ENCODE peak calls at places on chromosomes 4 and X, in seven cellular contexts. F is GM23338, K is lung, S is esophagus squamous epithelium, L is astrocyte of the spinal cord, B is endothelial cell, R is psoas muscle. H is an unnamed sample.

GRCh38 chr4:147580396-147580795 is 36.8 kb upstream of the TMEM184C start:
- DNase-seq in S (no peak), F (no peak), L (no peak), B (no peak), R (no peak), K (no peak), H (no peak)

GRCh38 chr4:185567828-185568442 is 32.6 kb upstream of the PDLIM3 start:
- DNase-seq in B (no peak), F (no peak), S (no peak), L (peak; percentile 66), R (peak; percentile 76), K (peak; percentile 49), H (no peak)

GRCh38 chrX:29903365-29903764 is 312.0 kb upstream of the MAGEB2 start:
- DNase-seq in R (no peak), F (peak; percentile 2), L (peak; percentile 13), B (no peak), S (no peak), K (no peak), H (peak; percentile 9)

GRCh38 chrX:1727531-1728027 is 112.7 kb downstream of the ASMT start:
- DNase-seq in S (no peak), K (no peak), R (no peak), B (no peak), L (no peak), F (peak; percentile 85), H (peak; percentile 66)

GRCh38 chr4:74308215-74308614 is at the start of gene EPGN:
- DNase-seq in F (no peak), K (no peak), L (no peak), R (no peak), S (no peak), B (no peak), H (peak; percentile 86)

GRCh38 chr4:89823416-89823815 is 13.5 kb downstream of the SNCA start:
- DNase-seq in F (no peak), K (no peak), R (no peak), B (no peak), L (peak; percentile 35), S (no peak), H (no peak)

GRCh38 chr4:141922224-141922623 is 285.8 kb downstream of the IL15 start:
- DNase-seq in L (no peak), B (no peak), R (no peak), F (no peak), S (no peak), K (no peak), H (no peak)

GRCh38 chr4:2095236-2096072 is 36.3 kb downstream of the NAT8L start:
- DNase-seq in B (no peak), S (no peak), R (no peak), F (no peak), K (peak; percentile 17), L (peak; percentile 8), H (no peak)

GRCh38 chrX:70422886-70423336 is at the start of gene GDPD2:
- DNase-seq in S (no peak), F (peak; percentile 77), K (no peak), L (peak; percentile 29), B (peak; percentile 28), R (no peak), H (peak; percentile 25)

GRCh38 chr4:6324999-6325790 is 55.5 kb downstream of the WFS1 start:
- DNase-seq in L (peak; percentile 25), B (no peak), F (peak; percentile 28), K (peak; percentile 64), R (peak; percentile 58), S (peak; percentile 7), H (peak; percentile 44)

GRCh38 chr4:108512615-108513505 is 107.5 kb upstream of the RPL34 start:
- DNase-seq in B (peak; percentile 40), S (no peak), R (no peak), F (peak; percentile 69), L (peak; percentile 79), K (no peak), H (no peak)

GRCh38 chrX:18377802-18378201 is 23.3 kb upstream of the SCML2 start:
- DNase-seq in S (no peak), L (no peak), B (peak; percentile 34), K (no peak), R (no peak), F (peak; percentile 72), H (peak; percentile 37)

GRCh38 chr4:186939226-186939625 is 215.6 kb upstream of the FAT1 start:
- DNase-seq in B (no peak), L (no peak), R (no peak), S (no peak), K (no peak), F (no peak), H (no peak)

GRCh38 chr4:186935881-186936280 is 212.2 kb upstream of the FAT1 start:
- DNase-seq in K (no peak), L (no peak), R (no peak), S (no peak), F (no peak), B (no peak), H (no peak)

GRCh38 chr4:186934255-186934654 is 210.6 kb upstream of the FAT1 start:
- DNase-seq in S (no peak), B (no peak), F (no peak), L (no peak), R (no peak), K (no peak), H (no peak)

GRCh38 chr4:186934841-186935443 is 211.3 kb upstream of the FAT1 start:
- DNase-seq in B (no peak), S (no peak), K (no peak), L (no peak), F (no peak), R (no peak), H (peak; percentile 43)

GRCh38 chr4:186936496-186937375 is 213.1 kb upstream of the FAT1 start:
- DNase-seq in K (no peak), F (no peak), B (no peak), S (no peak), R (no peak), L (peak; percentile 89), H (peak; percentile 24)
- TF ChIP-seq CTCF in K (no peak), F (no peak), B (no peak), S (peak; percentile 10), R (no peak), L (peak; percentile 19), H (no peak)

GRCh38 chr4:47942420-47942819 is 28.0 kb upstream of the NFXL1 start:
- DNase-seq in K (no peak), F (peak; percentile 33), S (no peak), L (no peak), R (no peak), B (no peak), H (no peak)

DNA sequence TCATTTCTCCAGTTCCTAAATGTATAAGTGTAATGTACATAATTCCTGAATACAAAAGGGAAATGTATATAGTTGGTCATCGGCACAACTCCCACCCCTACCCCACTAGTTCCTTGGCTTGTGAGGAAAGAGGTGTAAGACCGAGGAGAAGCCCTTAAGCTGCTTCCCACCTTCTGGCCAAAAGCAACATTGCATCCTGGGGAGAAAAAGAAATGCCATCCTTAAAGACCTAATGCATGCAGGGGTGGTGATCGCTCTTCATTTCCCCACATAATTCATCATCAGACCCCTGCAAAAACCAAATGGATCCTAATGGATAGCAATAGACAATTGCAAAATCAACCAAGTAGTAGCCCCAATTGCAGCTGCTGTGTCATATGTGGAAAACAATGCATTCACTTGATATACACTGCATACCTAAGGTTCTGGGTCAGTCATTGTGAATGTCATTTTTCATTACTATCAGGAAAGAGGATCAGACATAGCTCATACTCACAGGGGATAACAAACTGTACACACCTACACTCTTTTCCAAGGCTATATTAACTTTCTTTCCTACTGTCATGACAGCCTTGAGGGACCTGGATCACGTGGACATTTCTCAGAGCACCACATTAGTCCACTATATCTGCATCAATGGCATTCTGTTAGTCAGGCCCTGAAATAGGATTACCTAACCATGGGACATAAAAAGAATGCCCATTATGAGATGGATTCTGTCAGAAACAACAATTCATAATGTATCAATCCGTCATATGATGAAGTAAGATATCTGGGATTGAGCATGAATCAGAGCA is 31.7 kb upstream of the NFXL1 start:
- DNase-seq in F (peak; percentile 45), S (no peak), L (no peak), K (no peak), B (no peak), R (no peak), H (no peak)
- TF ChIP-seq CTCF in F (peak; percentile 31), S (no peak), L (no peak), K (no peak), B (peak; percentile 19), R (no peak), H (no peak)

DNA sequence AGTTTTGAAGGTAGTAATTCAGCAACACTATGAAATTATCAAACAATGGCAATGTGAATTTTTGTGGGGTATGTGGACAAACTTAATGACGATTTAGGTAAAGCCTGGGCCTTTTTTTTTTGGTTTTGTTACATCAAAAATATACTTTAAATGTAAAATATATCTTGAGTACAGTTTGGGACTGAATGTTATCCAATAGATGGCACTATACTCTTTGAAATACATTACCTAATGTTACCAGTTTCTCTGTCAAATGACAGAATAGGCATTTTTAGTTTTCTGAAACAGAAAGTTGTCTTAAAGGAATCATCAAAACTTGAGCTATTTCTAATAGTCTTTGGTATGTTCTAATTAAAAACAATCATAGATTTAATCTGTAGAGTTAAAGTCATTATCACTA is 1651.9 kb downstream of the C4orf33 start:
- DNase-seq in S (no peak), F (peak; percentile 35), R (no peak), B (no peak), K (no peak), L (peak; percentile 24), H (peak; percentile 17)
- TF ChIP-seq CTCF in S (no peak), F (no peak), R (no peak), B (no peak), K (no peak), L (peak; percentile 35), H (peak; percentile 36)

GRCh38 chrX:7149421-7149820 is 1.5 kb upstream of the PUDP start:
- DNase-seq in R (no peak), S (no peak), L (no peak), B (no peak), F (no peak), K (no peak), H (no peak)

GRCh38 chrX:7147431-7147977 is at the start of gene STS:
- DNase-seq in F (peak; percentile 29), S (peak; percentile 6), B (peak; percentile 18), L (peak; percentile 16), R (peak; percentile 78), K (peak; percentile 33), H (no peak)

GRCh38 chrX:7146703-7147430 is 645 bp upstream of the STS start:
- DNase-seq in F (no peak), K (peak; percentile 51), B (no peak), S (no peak), L (peak; percentile 16), R (peak; percentile 65), H (peak; percentile 42)

GRCh38 chrX:7146026-7146702 is 1.3 kb upstream of the STS start:
- DNase-seq in B (no peak), S (no peak), K (no peak), L (no peak), F (no peak), R (no peak), H (no peak)

DNA sequence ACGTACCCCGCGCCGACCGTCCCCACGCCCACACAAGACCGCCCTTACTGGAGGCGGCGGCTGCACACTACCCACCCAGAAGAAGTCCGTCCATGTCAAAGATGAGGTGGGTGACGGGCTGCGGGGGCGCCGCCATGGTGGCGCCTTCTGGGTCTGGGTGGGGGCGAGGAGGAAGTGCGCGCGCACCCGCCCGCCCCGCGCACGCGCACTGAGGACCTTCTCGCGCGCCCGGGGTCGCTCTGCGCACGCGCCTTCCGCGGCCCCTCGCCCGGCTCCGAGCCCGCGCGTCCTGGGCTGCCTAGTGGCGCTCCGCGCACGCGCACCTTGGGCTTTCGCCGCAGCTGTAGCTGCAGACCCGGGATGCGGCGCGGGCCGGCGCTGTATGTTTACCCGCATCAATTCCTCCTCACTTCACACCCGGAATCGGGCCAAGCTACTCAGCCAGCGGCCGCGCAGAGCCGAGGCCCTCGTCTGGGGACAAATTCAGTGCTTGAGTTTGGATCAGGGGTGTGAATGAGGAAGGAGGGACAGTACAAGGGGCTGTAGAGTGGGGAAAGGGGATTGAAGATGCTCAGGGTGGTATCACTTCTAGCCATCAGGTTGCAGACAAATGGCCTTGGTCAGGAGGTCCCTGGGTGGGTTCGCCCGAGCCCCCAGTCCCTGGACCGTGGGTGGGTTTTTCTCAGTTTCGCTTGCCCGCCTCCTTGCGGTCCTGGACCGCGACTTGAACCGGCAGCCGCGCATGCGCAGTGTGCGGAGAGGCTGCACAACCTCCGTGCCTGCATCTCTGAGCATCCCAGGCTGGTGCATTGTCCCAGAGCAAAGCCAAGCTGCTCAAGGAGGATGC is at the start of gene PUDP:
- DNase-seq in B (peak; percentile 83), R (peak; percentile 96), S (peak; percentile 35), K (peak; percentile 87), L (peak; percentile 84), F (peak; percentile 81), H (peak; percentile 84)
- TF ChIP-seq CTCF in B (no peak), R (peak; percentile 22), S (peak; percentile 17), K (no peak), L (peak; percentile 11), F (no peak), H (no peak)